ENCODE peak calls at places on chromosomes 13 and 19, in five cellular contexts. U, S, H, T and A are unnamed samples.

GRCh38 chr19:5166262-5166661 is 174.3 kb downstream of the PTPRS start:
- DNase-seq in U (no peak), H (peak), S (no peak), T (no peak), A (no peak)

GRCh38 chr13:42892760-42893159 is 99.3 kb downstream of the EPSTI1 start:
- DNase-seq in S (no peak), T (no peak), U (no peak), H (peak), A (no peak)

GRCh38 chr13:35690546-35690945 is 214.1 kb upstream of the MAB21L1 start:
- DNase-seq in H (peak), U (no peak), T (no peak), S (no peak), A (no peak)

GRCh38 chr19:18396471-18397241 is 766 bp downstream of the LRRC25 start:
- DNase-seq in H (no peak), U (no peak), S (no peak), T (no peak), A (peak)

GRCh38 chr19:39335168-39335567 is 675 bp downstream of the GMFG start:
- DNase-seq in U (peak), T (peak), S (no peak), H (no peak), A (peak)

GRCh38 chr19:48991823-48992570 is 1.1 kb downstream of the GYS1 start:
- DNase-seq in T (no peak), U (no peak), S (peak), H (peak), A (no peak)

GRCh38 chr19:46373573-46374359 is 26.9 kb downstream of the PPP5C start:
- DNase-seq in U (no peak), T (no peak), S (peak), H (peak), A (no peak)

GRCh38 chr13:61950828-61951227 is 535.2 kb upstream of the PCDH20 start:
- DNase-seq in H (no peak), S (no peak), T (no peak), U (no peak), A (no peak)

GRCh38 chr19:56110515-56111448 is 10.3 kb downstream of the ZNF787 start:
- DNase-seq in H (no peak), T (no peak), U (no peak), S (peak), A (no peak)

GRCh38 chr13:47480121-47480520 is 521.0 kb downstream of the SUCLA2 start:
- DNase-seq in S (no peak), T (no peak), U (no peak), H (peak), A (no peak)

GRCh38 chr13:112397108-112397507 is 21.0 kb downstream of the SPACA7 start:
- DNase-seq in H (no peak), S (no peak), U (no peak), T (no peak), A (no peak)